ENCODE peak calls at places on chromosome X, in seven cellular contexts. One of them, this sample, is unnamed.

GRCh38 chrX:132071260-132071659 is 48.2 kb downstream of the STK26 start:
- DNase-seq in uterus: no peak
- DNase-seq in AG09309: peak
- DNase-seq in IMR-90: no peak
- DNase-seq in thoracic aorta: no peak
- DNase-seq in endodermal cell: no peak
- DNase-seq in neural crest cell: no peak
- DNase-seq in this sample: no peak

GRCh38 chrX:42466706-42467105 is 311.3 kb downstream of the PPP1R2C start:
- DNase-seq in uterus: no peak
- DNase-seq in AG09309: no peak
- DNase-seq in IMR-90: no peak
- DNase-seq in thoracic aorta: no peak
- DNase-seq in endodermal cell: no peak
- DNase-seq in neural crest cell: no peak
- DNase-seq in this sample: no peak

GRCh38 chrX:8504451-8504850 is 39.8 kb downstream of the VCX3B start:
- DNase-seq in uterus: no peak
- DNase-seq in AG09309: peak
- DNase-seq in IMR-90: peak
- DNase-seq in thoracic aorta: no peak
- DNase-seq in endodermal cell: no peak
- DNase-seq in neural crest cell: no peak
- DNase-seq in this sample: no peak

GRCh38 chrX:41334866-41335589 is 1.1 kb downstream of the DDX3X start:
- DNase-seq in uterus: peak
- DNase-seq in AG09309: no peak
- DNase-seq in IMR-90: peak
- DNase-seq in thoracic aorta: no peak
- DNase-seq in endodermal cell: peak
- DNase-seq in neural crest cell: peak
- DNase-seq in this sample: peak

GRCh38 chrX:13659057-13659456 is 6.1 kb downstream of the TCEANC start:
- DNase-seq in uterus: no peak
- DNase-seq in AG09309: no peak
- DNase-seq in IMR-90: peak
- DNase-seq in thoracic aorta: no peak
- DNase-seq in endodermal cell: no peak
- DNase-seq in neural crest cell: no peak
- DNase-seq in this sample: no peak

GRCh38 chrX:71245159-71245558 is 8.8 kb downstream of the ZMYM3 start:
- DNase-seq in uterus: no peak
- DNase-seq in AG09309: no peak
- DNase-seq in IMR-90: no peak
- DNase-seq in thoracic aorta: no peak
- DNase-seq in endodermal cell: no peak
- DNase-seq in neural crest cell: no peak
- DNase-seq in this sample: no peak

GRCh38 chrX:103404225-103405008 is 28.1 kb downstream of the BEX3 start:
- DNase-seq in uterus: peak
- DNase-seq in AG09309: peak
- DNase-seq in IMR-90: peak
- DNase-seq in thoracic aorta: peak
- DNase-seq in endodermal cell: peak
- DNase-seq in neural crest cell: peak
- DNase-seq in this sample: peak

GRCh38 chrX:147550217-147550616 is 361.5 kb upstream of the FMR1 start:
- DNase-seq in uterus: no peak
- DNase-seq in AG09309: no peak
- DNase-seq in IMR-90: no peak
- DNase-seq in thoracic aorta: no peak
- DNase-seq in endodermal cell: peak
- DNase-seq in neural crest cell: peak
- DNase-seq in this sample: no peak

GRCh38 chrX:65488496-65488895 is 46.1 kb downstream of the LAS1L start:
- DNase-seq in uterus: no peak
- DNase-seq in AG09309: no peak
- DNase-seq in IMR-90: peak
- DNase-seq in thoracic aorta: no peak
- DNase-seq in endodermal cell: no peak
- DNase-seq in neural crest cell: no peak
- DNase-seq in this sample: no peak

GRCh38 chrX:58025979-58026378 is 115.7 kb upstream of the ZXDA start:
- DNase-seq in uterus: no peak
- DNase-seq in AG09309: peak
- DNase-seq in IMR-90: peak
- DNase-seq in thoracic aorta: no peak
- DNase-seq in endodermal cell: peak
- DNase-seq in neural crest cell: no peak
- DNase-seq in this sample: peak

GRCh38 chrX:480861-481417 is 94.2 kb upstream of the PPP2R3B start:
- DNase-seq in uterus: no peak
- DNase-seq in AG09309: no peak
- DNase-seq in IMR-90: no peak
- DNase-seq in thoracic aorta: no peak
- DNase-seq in endodermal cell: peak
- DNase-seq in neural crest cell: no peak
- DNase-seq in this sample: no peak

GRCh38 chrX:71533850-71534515 is 1.1 kb downstream of the OGT start:
- DNase-seq in uterus: peak
- DNase-seq in AG09309: no peak
- DNase-seq in IMR-90: peak
- DNase-seq in thoracic aorta: no peak
- DNase-seq in endodermal cell: peak
- DNase-seq in neural crest cell: peak
- DNase-seq in this sample: no peak

GRCh38 chrX:19886888-19887531 is 390 bp downstream of the SH3KBP1 start:
- DNase-seq in uterus: peak
- DNase-seq in AG09309: no peak
- DNase-seq in IMR-90: no peak
- DNase-seq in thoracic aorta: no peak
- DNase-seq in endodermal cell: peak
- DNase-seq in neural crest cell: peak
- DNase-seq in this sample: peak

GRCh38 chrX:71228063-71228642 is 5.1 kb downstream of the GJB1 start:
- DNase-seq in uterus: no peak
- DNase-seq in AG09309: no peak
- DNase-seq in IMR-90: no peak
- DNase-seq in thoracic aorta: no peak
- DNase-seq in endodermal cell: no peak
- DNase-seq in neural crest cell: no peak
- DNase-seq in this sample: no peak

GRCh38 chrX:94831364-94831763 is 1157.4 kb downstream of the FAM133A start:
- DNase-seq in uterus: no peak
- DNase-seq in AG09309: no peak
- DNase-seq in IMR-90: peak
- DNase-seq in thoracic aorta: no peak
- DNase-seq in endodermal cell: no peak
- DNase-seq in neural crest cell: no peak
- DNase-seq in this sample: peak

GRCh38 chrX:48573690-48574269 is 504 bp upstream of the RBM3 start:
- DNase-seq in uterus: peak
- DNase-seq in AG09309: no peak
- DNase-seq in IMR-90: no peak
- DNase-seq in thoracic aorta: no peak
- DNase-seq in endodermal cell: no peak
- DNase-seq in neural crest cell: no peak
- DNase-seq in this sample: no peak

GRCh38 chrX:23789386-23790146 is 6.6 kb downstream of the SAT1 start:
- DNase-seq in uterus: no peak
- DNase-seq in AG09309: no peak
- DNase-seq in IMR-90: no peak
- DNase-seq in thoracic aorta: no peak
- DNase-seq in endodermal cell: peak
- DNase-seq in neural crest cell: no peak
- DNase-seq in this sample: no peak

GRCh38 chrX:16466640-16467432 is 183.1 kb upstream of the S100G start:
- DNase-seq in uterus: no peak
- DNase-seq in AG09309: no peak
- DNase-seq in IMR-90: peak
- DNase-seq in thoracic aorta: no peak
- DNase-seq in endodermal cell: no peak
- DNase-seq in neural crest cell: no peak
- DNase-seq in this sample: no peak

GRCh38 chrX:16474511-16474910 is 175.4 kb upstream of the S100G start:
- DNase-seq in uterus: no peak
- DNase-seq in AG09309: no peak
- DNase-seq in IMR-90: no peak
- DNase-seq in thoracic aorta: no peak
- DNase-seq in endodermal cell: no peak
- DNase-seq in neural crest cell: no peak
- DNase-seq in this sample: no peak

GRCh38 chrX:16472345-16472744 is 177.6 kb upstream of the S100G start:
- DNase-seq in uterus: no peak
- DNase-seq in AG09309: no peak
- DNase-seq in IMR-90: no peak
- DNase-seq in thoracic aorta: no peak
- DNase-seq in endodermal cell: no peak
- DNase-seq in neural crest cell: no peak
- DNase-seq in this sample: no peak

GRCh38 chrX:16465081-16465876 is 184.7 kb upstream of the S100G start:
- DNase-seq in uterus: no peak
- DNase-seq in AG09309: no peak
- DNase-seq in IMR-90: peak
- DNase-seq in thoracic aorta: no peak
- DNase-seq in endodermal cell: no peak
- DNase-seq in neural crest cell: no peak
- DNase-seq in this sample: no peak

DNA sequence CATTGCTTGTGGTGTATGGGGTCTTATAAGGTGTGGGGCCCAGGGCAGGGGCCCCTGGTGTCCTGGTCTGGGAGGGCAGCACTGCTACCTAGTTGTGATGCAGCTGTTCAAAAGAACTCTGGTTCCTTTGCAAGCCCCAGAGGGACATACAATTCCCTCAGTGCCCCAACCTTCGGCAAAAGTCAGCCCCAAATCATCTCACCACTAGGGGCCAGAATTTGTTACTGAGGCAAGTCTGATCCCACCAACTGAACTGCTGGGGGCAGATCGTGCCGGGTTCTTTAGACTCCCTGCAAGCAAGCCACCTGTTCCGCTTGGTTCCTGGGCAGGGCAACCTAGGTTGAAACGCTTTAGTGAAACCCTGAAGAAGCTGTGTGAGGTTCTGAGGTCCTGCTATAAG is 180.1 kb upstream of the S100G start:
- DNase-seq in uterus: no peak
- DNase-seq in AG09309: no peak
- DNase-seq in IMR-90: no peak
- DNase-seq in thoracic aorta: no peak
- DNase-seq in endodermal cell: peak
- DNase-seq in neural crest cell: no peak
- DNase-seq in this sample: no peak
- TF ChIP-seq CTCF in uterus: no peak
- TF ChIP-seq CTCF in AG09309: no peak
- TF ChIP-seq CTCF in IMR-90: no peak
- TF ChIP-seq CTCF in thoracic aorta: no peak
- TF ChIP-seq CTCF in endodermal cell: peak
- TF ChIP-seq CTCF in neural crest cell: no peak
- TF ChIP-seq CTCF in this sample: no peak

GRCh38 chrX:133926809-133927208 is 58.6 kb downstream of the GPC3 start:
- DNase-seq in uterus: no peak
- DNase-seq in AG09309: no peak
- DNase-seq in IMR-90: no peak
- DNase-seq in thoracic aorta: no peak
- DNase-seq in endodermal cell: no peak
- DNase-seq in neural crest cell: no peak
- DNase-seq in this sample: no peak
- TF ChIP-seq CTCF in uterus: no peak
- TF ChIP-seq CTCF in AG09309: no peak
- TF ChIP-seq CTCF in IMR-90: no peak
- TF ChIP-seq CTCF in thoracic aorta: no peak
- TF ChIP-seq CTCF in endodermal cell: peak
- TF ChIP-seq CTCF in neural crest cell: no peak
- TF ChIP-seq CTCF in this sample: no peak

DNA sequence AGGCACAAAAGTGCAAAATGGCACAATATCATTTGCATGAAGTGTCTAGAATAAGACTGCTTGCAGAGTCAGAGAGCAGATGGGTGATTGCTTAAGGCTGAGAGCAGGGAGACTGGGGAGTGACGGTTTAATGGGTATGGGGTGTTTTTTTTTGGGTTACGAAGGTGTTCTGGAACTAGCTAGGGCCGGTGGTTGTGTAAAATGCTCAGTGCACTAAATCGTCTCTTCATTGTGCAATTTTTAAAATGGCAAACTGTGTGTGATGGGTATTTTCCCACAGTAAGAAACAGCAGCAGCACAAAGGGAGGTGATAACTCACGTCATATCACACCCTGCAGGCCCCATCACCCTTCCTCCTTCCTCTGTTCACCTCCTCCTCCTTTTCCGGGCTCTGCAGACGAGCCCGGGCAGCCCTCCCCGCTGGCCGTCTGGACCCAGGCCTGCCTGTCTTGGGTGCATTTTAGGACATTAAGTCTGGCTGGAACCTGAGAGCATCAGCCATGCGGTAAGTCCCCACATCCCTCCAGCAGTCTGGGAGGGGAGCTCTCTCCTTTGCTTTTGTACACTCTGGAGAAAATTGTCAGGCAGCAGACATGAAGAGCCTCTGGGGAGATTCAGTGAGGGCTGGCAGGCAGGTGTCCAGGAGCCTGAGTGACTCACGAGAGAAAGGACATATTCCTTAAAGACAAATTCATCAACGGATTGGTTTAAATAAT is 42.7 kb downstream of the ASMT start:
- DNase-seq in uterus: peak
- DNase-seq in AG09309: no peak
- DNase-seq in IMR-90: no peak
- DNase-seq in thoracic aorta: no peak
- DNase-seq in endodermal cell: no peak
- DNase-seq in neural crest cell: no peak
- DNase-seq in this sample: peak
- TF ChIP-seq CTCF in uterus: no peak
- TF ChIP-seq CTCF in AG09309: no peak
- TF ChIP-seq CTCF in IMR-90: no peak
- TF ChIP-seq CTCF in thoracic aorta: no peak
- TF ChIP-seq CTCF in endodermal cell: no peak
- TF ChIP-seq CTCF in neural crest cell: no peak
- TF ChIP-seq CTCF in this sample: no peak

DNA sequence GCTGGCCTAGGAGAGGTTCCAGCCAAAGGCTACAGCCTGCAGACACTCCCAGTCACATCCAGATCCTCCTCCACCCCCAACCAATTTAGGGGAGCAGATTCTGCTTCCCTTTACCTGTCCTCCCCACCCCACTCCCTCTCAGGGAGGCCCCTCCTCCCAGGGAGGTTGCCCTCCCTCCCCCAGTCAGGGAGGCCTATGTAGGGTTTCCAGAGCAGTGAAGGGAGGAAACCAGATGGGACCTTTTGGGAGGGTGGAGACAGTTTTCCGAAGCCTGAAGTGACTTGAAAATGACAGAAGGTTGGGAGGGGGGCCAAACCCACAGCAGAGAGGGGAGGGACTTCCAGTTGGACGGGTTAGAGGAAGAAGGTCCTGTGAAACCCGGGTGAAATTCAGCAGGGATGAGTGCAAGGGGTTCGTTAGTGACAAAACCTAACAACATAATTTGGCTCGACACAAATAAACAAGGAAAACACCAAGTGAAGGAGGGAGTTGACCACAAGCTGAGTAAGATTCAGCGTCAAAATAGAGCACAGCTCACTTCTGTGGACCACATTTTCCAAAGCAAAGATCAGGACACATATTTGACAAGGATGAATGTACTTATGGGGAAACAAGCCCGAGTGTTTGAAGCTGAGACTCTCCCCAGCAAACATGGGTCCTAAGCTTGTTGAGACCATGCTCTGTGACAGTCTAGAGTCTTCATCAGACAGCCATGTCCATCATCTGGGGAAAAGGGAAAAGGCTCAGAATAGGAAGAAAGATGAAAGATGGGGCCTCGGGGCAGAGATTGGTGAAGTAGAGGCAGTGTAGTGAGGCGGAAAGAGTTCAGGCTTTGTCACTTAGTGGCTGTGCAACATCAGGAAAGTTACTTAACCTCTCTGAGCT is 46.4 kb downstream of the PRPS1 start:
- DNase-seq in uterus: peak
- DNase-seq in AG09309: no peak
- DNase-seq in IMR-90: no peak
- DNase-seq in thoracic aorta: peak
- DNase-seq in endodermal cell: peak
- DNase-seq in neural crest cell: no peak
- DNase-seq in this sample: no peak
- TF ChIP-seq CTCF in uterus: no peak
- TF ChIP-seq CTCF in AG09309: no peak
- TF ChIP-seq CTCF in IMR-90: no peak
- TF ChIP-seq CTCF in thoracic aorta: no peak
- TF ChIP-seq CTCF in endodermal cell: no peak
- TF ChIP-seq CTCF in neural crest cell: no peak
- TF ChIP-seq CTCF in this sample: no peak